ENCODE peak calls at places on chromosomes 12 and 14, in nine cellular contexts. T is mesendoderm; V is CD4-positive, alpha-beta memory T cell; R is CD8-positive, alpha-beta T cell; E is ascending aorta; C is right cardiac atrium; I is tibial nerve; H is A549; L is fibroblast of lung. K is an unnamed sample.
A peak's percentile ranks its signal among the peaks of the same experiment; 100 is the strongest.

GRCh38 chr12:52873513-52873831 is 24.7 kb upstream of the KRT78 start:
- DNase-seq in R (no peak), I (no peak), C (no peak), L (no peak), H (no peak), E (no peak), V (no peak), T (no peak), K (no peak)

GRCh38 chr14:78983126-78983525 is 813.0 kb downstream of the NRXN3 start:
- DNase-seq in V (no peak), H (no peak), L (peak; percentile 87), R (no peak), E (no peak), T (no peak), I (no peak), C (no peak), K (no peak)

GRCh38 chr12:94644141-94644575 is 6.2 kb downstream of the TMCC3 start:
- DNase-seq in T (no peak), L (peak; percentile 74), H (no peak), E (no peak), C (no peak), V (no peak), R (peak; percentile 13), I (no peak), K (peak; percentile 58)

GRCh38 chr14:57326253-57326652 is 57.5 kb downstream of the AP5M1 start:
- DNase-seq in L (no peak), R (no peak), C (no peak), I (no peak), H (no peak), V (no peak), E (no peak), T (no peak), K (no peak)

GRCh38 chr12:11943919-11944318 is 126.8 kb upstream of the BCL2L14 start:
- DNase-seq in L (no peak), I (no peak), H (no peak), V (no peak), E (no peak), R (no peak), C (no peak), T (no peak), K (no peak)

GRCh38 chr14:66240112-66240511 is 246.1 kb upstream of the CCDC196 start:
- DNase-seq in V (no peak), E (no peak), H (no peak), C (no peak), R (no peak), I (no peak), T (no peak), L (peak; percentile 41), K (no peak)

GRCh38 chr14:67392728-67393314 is 19.1 kb downstream of the PLEK2 start:
- DNase-seq in L (no peak), I (no peak), T (no peak), V (no peak), R (no peak), E (no peak), H (no peak), C (no peak), K (no peak)

GRCh38 chr14:68783408-68784297 is 9.2 kb downstream of the ZFP36L1 start:
- DNase-seq in R (no peak), I (no peak), C (no peak), H (no peak), T (no peak), L (no peak), V (no peak), E (peak; percentile 59), K (peak; percentile 35)

GRCh38 chr12:52494100-52494499 is 1.0 kb upstream of the KRT6A start:
- DNase-seq in T (no peak), R (no peak), I (no peak), C (no peak), H (no peak), L (no peak), E (no peak), V (no peak), K (no peak)

GRCh38 chr14:38867561-38868150 is 235.4 kb downstream of the SEC23A start:
- DNase-seq in T (peak; percentile 88), I (peak; percentile 65), E (peak; percentile 80), V (peak; percentile 48), C (peak; percentile 79), R (peak; percentile 46), H (peak; percentile 18), L (peak; percentile 70), K (peak; percentile 41)

GRCh38 chr14:77615231-77616132 is 955 bp downstream of the SPTLC2 start:
- DNase-seq in I (no peak), C (no peak), H (no peak), V (peak; percentile 11), L (peak; percentile 49), E (no peak), R (no peak), T (peak; percentile 40), K (no peak)

GRCh38 chr14:105430535-105430934 is 10.9 kb downstream of the MTA1 start:
- DNase-seq in V (no peak), I (no peak), R (no peak), E (no peak), C (peak; percentile 41), H (no peak), L (peak; percentile 69), T (no peak), K (no peak)

GRCh38 chr12:111033281-111034147 is 113.1 kb upstream of the MYL2 start:
- DNase-seq in H (no peak), T (peak; percentile 59), V (no peak), E (no peak), L (no peak), C (no peak), I (no peak), R (no peak), K (no peak)

GRCh38 chr14:30620178-30620577 is 1.9 kb upstream of the SCFD1 start:
- DNase-seq in V (no peak), H (no peak), C (no peak), R (no peak), I (no peak), T (no peak), E (no peak), L (peak; percentile 71), K (no peak)

GRCh38 chr12:105355752-105356151 is 25.3 kb downstream of the C12orf75 start:
- DNase-seq in V (no peak), R (no peak), L (peak; percentile 82), H (no peak), E (no peak), I (no peak), T (no peak), C (no peak), K (no peak)

GRCh38 chr14:93347850-93348249 is 868 bp downstream of the COX8C start:
- DNase-seq in R (no peak), I (no peak), L (no peak), V (no peak), C (no peak), H (no peak), T (no peak), E (no peak), K (no peak)

DNA sequence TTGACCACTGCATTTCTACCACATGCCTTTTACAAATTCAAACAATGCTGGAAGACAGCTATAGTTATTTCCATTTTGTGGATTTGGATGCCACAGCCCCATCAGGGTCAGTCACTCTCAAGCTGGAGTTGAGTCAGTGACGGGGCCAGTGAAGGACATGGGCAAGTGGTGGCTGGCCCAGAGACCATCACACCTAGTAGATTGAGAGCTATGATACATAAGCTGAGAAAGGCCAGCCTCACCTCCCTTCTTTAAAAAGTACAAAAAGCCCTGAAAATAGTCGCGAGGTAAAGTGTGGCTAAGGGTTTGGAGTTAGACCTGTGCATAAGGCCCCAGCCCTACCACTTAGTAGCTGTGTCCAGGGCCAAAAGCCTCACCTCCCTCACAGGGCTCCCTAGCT is 4.1 kb downstream of the KCTD10 start:
- DNase-seq in H (no peak), C (no peak), T (no peak), L (no peak), V (no peak), I (no peak), R (no peak), E (no peak), K (no peak)
- H3K27ac ChIP-seq in H (no peak overlapping the region), C (peak overlapping the region; percentile 40), T (no peak overlapping the region), L (peak overlapping the region; percentile 9), V (no peak overlapping the region), I (no peak overlapping the region), R (no peak overlapping the region), E (peak overlapping the region; percentile 94), K (no peak overlapping the region)

GRCh38 chr12:121673013-121673441 is 3.6 kb upstream of the MORN3 start:
- DNase-seq in H (no peak), V (no peak), C (peak; percentile 56), L (no peak), T (peak; percentile 45), I (no peak), R (peak; percentile 21), E (no peak), K (no peak)
- H3K4me3 ChIP-seq in H (peak overlapping the region; percentile 55), V (peak overlapping the region; percentile 53), C (no peak overlapping the region), L (no peak overlapping the region), T (no peak overlapping the region), I (no peak overlapping the region), R (peak overlapping the region; percentile 65), E (peak overlapping the region; percentile 61), K (peak overlapping the region; percentile 61)

GRCh38 chr14:89367449-89368120 is 49.4 kb downstream of the FOXN3 start:
- DNase-seq in C (no peak), L (no peak), T (no peak), V (no peak), H (no peak), E (no peak), R (no peak), I (no peak), K (no peak)
- H3K4me1 ChIP-seq in C (peaks cover 20% of the 10 kb centered on the region), L (peaks cover 5% of the 10 kb centered on the region), T (peaks cover 3% of the 10 kb centered on the region), V (peaks cover 51% of the 10 kb centered on the region), H (peaks cover 5% of the 10 kb centered on the region), E (peaks cover 5% of the 10 kb centered on the region), R (peaks cover 35% of the 10 kb centered on the region), I (peaks cover 22% of the 10 kb centered on the region), K (peaks cover 84% of the 10 kb centered on the region)

GRCh38 chr12:109492371-109492770 is 14.9 kb downstream of the UBE3B start:
- DNase-seq in C (no peak), T (no peak), E (no peak), H (no peak), R (no peak), I (no peak), L (no peak), V (no peak), K (no peak)

GRCh38 chr12:109489955-109490565 is 12.6 kb downstream of the UBE3B start:
- DNase-seq in L (no peak), E (no peak), I (no peak), C (no peak), H (no peak), T (no peak), V (no peak), R (no peak), K (no peak)

GRCh38 chr12:109493090-109493489 is 15.7 kb downstream of the UBE3B start:
- DNase-seq in V (no peak), L (no peak), I (no peak), E (no peak), T (no peak), R (no peak), C (no peak), H (no peak), K (no peak)

GRCh38 chr12:109493938-109494337 is 16.5 kb downstream of the UBE3B start:
- DNase-seq in E (no peak), C (no peak), R (no peak), V (no peak), I (no peak), H (no peak), T (no peak), L (no peak), K (no peak)

DNA sequence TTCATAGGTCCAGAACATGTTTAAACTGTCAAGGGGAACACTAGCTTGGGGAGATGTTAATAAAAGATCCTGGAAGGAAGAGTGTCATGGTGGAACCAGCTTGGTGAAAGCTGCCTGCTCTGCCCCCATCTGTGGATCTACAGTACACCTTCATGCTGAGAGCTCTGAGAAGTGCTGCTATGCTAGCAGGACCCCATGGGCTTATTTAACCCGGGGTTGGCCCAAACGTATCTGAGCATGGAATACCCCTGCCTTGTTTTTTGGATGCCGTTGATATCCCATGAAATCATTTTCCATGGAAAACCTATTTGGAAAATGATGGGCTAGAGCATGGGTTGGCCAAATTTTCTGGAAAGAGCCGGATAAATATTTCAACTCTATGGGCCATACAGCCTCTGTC is 14.2 kb downstream of the UBE3B start:
- DNase-seq in H (no peak), V (no peak), L (no peak), I (no peak), T (no peak), R (no peak), C (no peak), E (no peak), K (no peak)
- H3K27ac ChIP-seq in H (no peak overlapping the region), V (no peak overlapping the region), L (no peak overlapping the region), I (no peak overlapping the region), T (no peak overlapping the region), R (no peak overlapping the region), C (no peak overlapping the region), E (no peak overlapping the region), K (no peak overlapping the region)

K was measured in psoas muscle.